ENCODE peak calls at places on chromosomes 16 and 17, in six cellular contexts. W is SK-N-SH, K is GM12878, Y is K562, X is H1, J is HCT116. P is an unnamed sample.

GRCh38 chr16:61233718-61234117 is 802.5 kb downstream of the CDH8 start:
- DNase-seq in W (no peak), K (no peak), Y (no peak), X (no peak), J (no peak), P (no peak)

GRCh38 chr17:8745586-8746500 is 1.2 kb upstream of the CCDC42 start:
- DNase-seq in W (peak; percentile 97), K (peak; percentile 4), Y (peak; percentile 69), X (peak; percentile 93), J (peak; percentile 16), P (peak; percentile 42)

GRCh38 chr16:54289242-54290051 is 2.9 kb upstream of the IRX3 start:
- DNase-seq in W (no peak), K (no peak), Y (no peak), X (peak; percentile 76), J (no peak), P (no peak)

GRCh38 chr16:29824589-29825144 is 4.4 kb downstream of the MVP start:
- DNase-seq in W (no peak), K (no peak), Y (no peak), X (no peak), J (no peak), P (no peak)

GRCh38 chr16:53085539-53086450 is 31.0 kb downstream of the CHD9 start:
- DNase-seq in W (peak; percentile 57), K (no peak), Y (no peak), X (no peak), J (no peak), P (no peak)

GRCh38 chr16:4115209-4115940 is 867 bp downstream of the ADCY9 start:
- DNase-seq in W (peak; percentile 87), K (no peak), Y (peak; percentile 38), X (peak; percentile 75), J (no peak), P (peak; percentile 85)

GRCh38 chr17:76243826-76244679 is 3.8 kb upstream of the RNF157 start:
- DNase-seq in W (no peak), K (no peak), Y (no peak), X (no peak), J (no peak), P (no peak)

GRCh38 chr16:31471875-31472558 is at the start of gene TGFB1I1:
- DNase-seq in W (peak; percentile 89), K (no peak), Y (no peak), X (peak; percentile 64), J (no peak), P (no peak)

GRCh38 chr17:48586355-48586924 is 3.6 kb downstream of the HOXB3 start:
- DNase-seq in W (no peak), K (no peak), Y (no peak), X (no peak), J (no peak), P (no peak)

GRCh38 chr17:28706471-28707338 is 5.0 kb downstream of the PROCA1 start:
- DNase-seq in W (peak; percentile 80), K (no peak), Y (no peak), X (no peak), J (no peak), P (no peak)

GRCh38 chr17:28705728-28706334 is 5.9 kb downstream of the PROCA1 start:
- DNase-seq in W (no peak), K (no peak), Y (no peak), X (no peak), J (no peak), P (no peak)

GRCh38 chr17:28703552-28704218 is 8.0 kb downstream of the PROCA1 start:
- DNase-seq in W (no peak), K (no peak), Y (no peak), X (no peak), J (no peak), P (no peak)

GRCh38 chr17:28704219-28704858 is 7.3 kb downstream of the PROCA1 start:
- DNase-seq in W (no peak), K (no peak), Y (no peak), X (no peak), J (no peak), P (no peak)

GRCh38 chr17:28705074-28705659 is 6.5 kb downstream of the PROCA1 start:
- DNase-seq in W (no peak), K (no peak), Y (no peak), X (no peak), J (no peak), P (no peak)
- TF ChIP-seq JUND in W (no peak), K (no peak), Y (no peak), X (no peak), J (no peak), P (no peak)

GRCh38 chr17:58303981-58304734 is 23.4 kb upstream of the MPO start:
- DNase-seq in W (peak; percentile 93), K (no peak), Y (peak; percentile 78), X (peak; percentile 84), J (peak; percentile 62), P (peak; percentile 79)

GRCh38 chr17:58301504-58302150 is 20.9 kb upstream of the MPO start:
- DNase-seq in W (no peak), K (no peak), Y (no peak), X (peak; percentile 44), J (no peak), P (no peak)

GRCh38 chr17:58302919-58303551 is 22.3 kb upstream of the MPO start:
- DNase-seq in W (peak; percentile 31), K (no peak), Y (no peak), X (peak; percentile 46), J (no peak), P (no peak)

GRCh38 chr17:58302171-58302918 is 21.6 kb upstream of the MPO start:
- DNase-seq in W (peak; percentile 20), K (no peak), Y (no peak), X (peak; percentile 41), J (no peak), P (no peak)

DNA sequence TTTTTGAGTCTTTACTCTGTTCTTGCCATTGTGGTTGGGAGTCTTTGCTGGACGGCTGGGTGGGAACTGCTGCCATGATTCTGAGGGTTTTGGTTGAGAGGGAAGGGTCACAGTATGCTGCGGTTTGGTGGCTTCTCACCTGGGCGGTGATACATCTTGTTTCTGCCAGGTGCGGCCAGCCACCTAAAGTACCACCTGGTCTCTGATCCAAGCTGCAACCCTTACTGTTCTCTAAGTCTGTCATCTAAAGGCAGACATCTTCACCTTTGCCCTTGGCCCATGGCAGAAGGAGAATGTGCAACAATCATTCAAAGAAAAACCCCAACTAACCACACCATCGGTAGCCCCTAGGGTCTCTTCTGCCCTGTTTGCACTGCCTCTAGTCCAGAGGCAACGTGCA is 19.6 kb upstream of the MPO start:
- DNase-seq in W (no peak), K (no peak), Y (no peak), X (peak; percentile 20), J (no peak), P (no peak)
- TF ChIP-seq JUND in W (no peak), K (no peak), Y (no peak), X (no peak), J (no peak), P (no peak)

DNA sequence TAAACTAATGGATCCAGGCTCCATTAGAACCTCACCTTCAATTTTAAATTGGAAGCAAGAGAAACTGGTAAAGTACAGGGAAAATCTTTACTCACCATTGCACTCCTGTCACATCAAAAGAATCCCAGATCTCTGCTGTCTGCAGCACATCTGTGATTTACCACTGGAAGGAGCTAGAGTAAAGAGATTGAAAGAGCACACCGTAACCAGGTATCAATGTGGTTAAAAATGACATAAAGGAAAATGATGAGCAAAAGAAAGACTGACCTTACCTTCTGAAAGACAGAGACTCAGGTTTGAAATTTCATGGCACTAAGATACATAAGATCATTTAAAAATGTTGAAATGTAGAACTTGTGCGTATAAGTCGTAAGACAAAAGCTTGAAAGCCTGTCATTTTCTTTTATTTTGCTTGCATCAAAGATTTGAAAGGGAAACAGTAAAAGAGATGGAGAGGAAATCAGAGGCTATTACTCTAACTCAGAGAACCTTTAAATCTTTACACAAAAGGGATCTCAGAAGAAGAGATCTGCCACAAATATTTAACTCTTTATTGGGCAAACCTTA is 678.2 kb upstream of the GOT2 start:
- DNase-seq in W (no peak), K (no peak), Y (peak; percentile 1), X (no peak), J (no peak), P (peak; percentile 6)
- TF ChIP-seq JUND in W (no peak), K (no peak), Y (no peak), X (no peak), J (no peak), P (no peak)

GRCh38 chr16:68823401-68823800 is 19.9 kb upstream of the TANGO6 start:
- DNase-seq in W (no peak), K (no peak), Y (no peak), X (no peak), J (no peak), P (no peak)
- TF ChIP-seq JUND in W (peak; percentile 53), K (no peak), Y (no peak), X (peak; percentile 45), J (no peak), P (no peak)

DNA sequence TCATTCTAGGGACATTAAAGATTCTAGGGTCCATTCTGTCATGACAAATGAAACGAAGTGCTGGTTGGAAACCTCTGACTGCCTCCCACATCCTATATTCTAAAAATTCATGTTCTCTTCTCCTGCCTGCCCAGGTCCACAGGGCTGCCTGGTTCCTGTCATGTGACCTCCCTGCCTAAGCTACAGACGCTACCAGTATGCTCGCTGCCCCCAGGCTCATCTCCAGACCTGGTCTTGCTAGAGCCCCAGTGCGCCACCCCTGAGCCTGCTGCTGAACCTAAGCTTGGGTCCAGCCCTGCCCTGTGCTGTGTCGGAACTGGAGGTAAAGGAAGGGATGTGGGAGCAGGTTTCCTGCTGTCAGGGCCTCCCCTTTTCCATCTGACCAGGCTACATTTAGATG is 231.6 kb upstream of the CDH5 start:
- DNase-seq in W (peak; percentile 44), K (no peak), Y (no peak), X (no peak), J (no peak), P (no peak)
- TF ChIP-seq JUND in W (no peak), K (no peak), Y (no peak), X (no peak), J (no peak), P (no peak)

DNA sequence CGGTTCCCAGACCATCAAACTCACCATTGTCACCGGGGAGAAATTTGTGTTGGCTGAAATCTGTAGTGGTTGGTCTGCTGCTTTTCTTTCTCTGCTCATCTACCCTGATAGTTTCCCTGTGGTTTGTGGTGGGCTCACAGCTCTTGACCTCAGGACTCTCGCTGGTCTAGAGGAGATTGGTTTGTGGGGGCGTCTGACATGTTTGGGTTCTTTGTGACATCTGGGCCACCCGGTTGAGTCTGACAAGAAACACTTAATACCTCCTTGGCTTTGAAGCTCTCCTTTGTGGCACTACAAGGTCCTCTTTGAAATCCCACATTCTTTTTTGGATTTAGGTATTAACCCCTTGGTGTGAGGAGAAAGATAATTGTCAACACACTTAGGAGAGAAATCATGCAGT is 662.0 kb downstream of the WWOX start:
- DNase-seq in W (no peak), K (peak; percentile 34), Y (no peak), X (no peak), J (no peak), P (no peak)
- TF ChIP-seq JUND in W (no peak), K (no peak), Y (no peak), X (no peak), J (no peak), P (no peak)

GRCh38 chr17:62966426-62967110 is 533 bp downstream of the TANC2 start:
- DNase-seq in W (no peak), K (no peak), Y (peak; percentile 26), X (peak; percentile 69), J (no peak), P (peak; percentile 55)
- TF ChIP-seq JUND in W (no peak), K (no peak), Y (no peak), X (no peak), J (no peak), P (no peak)

DNA sequence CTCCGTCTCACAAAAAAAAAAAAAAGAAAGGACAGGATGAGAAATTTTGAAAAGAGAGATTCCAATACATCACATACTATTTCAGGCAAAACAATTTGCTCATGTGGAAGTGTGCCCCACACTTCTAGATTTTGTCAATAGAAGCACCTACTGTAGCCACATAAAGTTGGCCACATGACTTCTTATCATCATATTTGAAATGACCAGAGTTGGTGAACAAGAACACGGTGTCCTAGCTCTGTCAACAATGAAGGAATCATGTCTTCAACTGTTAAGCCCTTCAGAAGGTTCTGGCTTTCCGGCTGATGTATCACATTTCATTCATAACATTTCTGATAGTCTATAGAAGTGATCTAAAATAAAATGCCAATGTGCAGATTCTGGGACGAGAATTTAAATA is 534.5 kb downstream of the TMEM114 start:
- DNase-seq in W (no peak), K (no peak), Y (no peak), X (no peak), J (no peak), P (no peak)
- TF ChIP-seq JUND in W (no peak), K (no peak), Y (no peak), X (no peak), J (no peak), P (no peak)

P was measured in T47D.